ENCODE peak calls at places on chromosomes 13 and 19, in nine cellular contexts. X is uterus; K is fibroblast of lung; F is CD4-positive, alpha-beta memory T cell; D is ascending aorta; W is right cardiac atrium; J is heart right ventricle; C is mesendoderm; V is SK-N-SH. M is an unnamed sample.

GRCh38 chr13:27432612-27433210 is 8.3 kb downstream of the GTF3A start:
- DNase-seq in C (no peak), W (no peak), J (no peak), D (no peak), X (no peak), F (peak; percentile 72), V (no peak), K (no peak), M (no peak)

GRCh38 chr19:49887037-49887652 is 9.5 kb downstream of the IL4I1 start:
- DNase-seq in X (no peak), D (no peak), W (no peak), V (no peak), C (no peak), K (no peak), F (no peak), J (peak; percentile 20), M (no peak)

GRCh38 chr13:48806522-48806921 is 152.8 kb downstream of the CYSLTR2 start:
- DNase-seq in D (no peak), F (no peak), C (no peak), W (no peak), V (no peak), K (peak; percentile 36), X (no peak), J (no peak), M (no peak)

GRCh38 chr13:43268632-43269031 is 245.2 kb downstream of the DNAJC15 start:
- DNase-seq in C (no peak), D (no peak), K (no peak), F (no peak), J (no peak), V (no peak), W (no peak), X (no peak), M (no peak)

GRCh38 chr19:52669586-52669985 is 31.4 kb upstream of the ZNF83 start:
- DNase-seq in K (no peak), V (no peak), W (no peak), F (no peak), D (no peak), X (no peak), J (no peak), C (no peak), M (no peak)

GRCh38 chr13:101576452-101576851 is 124.0 kb downstream of the ITGBL1 start:
- DNase-seq in X (no peak), D (no peak), V (no peak), W (no peak), C (no peak), F (no peak), K (peak; percentile 61), J (no peak), M (no peak)

GRCh38 chr13:20706661-20707060 is 3.2 kb downstream of the IL17D start:
- DNase-seq in W (peak; percentile 7), X (no peak), D (no peak), F (no peak), C (no peak), J (no peak), K (no peak), V (no peak), M (no peak)

GRCh38 chr13:99416411-99417121 is 84.7 kb upstream of the TM9SF2 start:
- DNase-seq in V (no peak), C (no peak), W (no peak), D (no peak), K (no peak), F (no peak), J (no peak), X (no peak), M (no peak)

GRCh38 chr13:97853550-97853949 is 99.9 kb upstream of the IPO5 start:
- DNase-seq in K (peak; percentile 32), X (no peak), C (no peak), W (no peak), J (no peak), D (no peak), V (no peak), F (no peak), M (no peak)

GRCh38 chr13:63595811-63596210 is 2180.2 kb upstream of the PCDH20 start:
- DNase-seq in V (no peak), X (no peak), J (no peak), F (no peak), D (no peak), C (no peak), K (no peak), W (no peak), M (no peak)

GRCh38 chr19:55472463-55472862 is 4.0 kb upstream of the ZNF628 start:
- DNase-seq in C (peak; percentile 51), F (no peak), J (no peak), X (no peak), V (no peak), D (no peak), W (no peak), K (peak; percentile 90), M (no peak)

GRCh38 chr13:88068975-88069374 is 397.8 kb downstream of the SLITRK5 start:
- DNase-seq in K (no peak), J (no peak), X (no peak), W (no peak), D (no peak), V (no peak), C (peak; percentile 76), F (no peak), M (no peak)

GRCh38 chr13:87129602-87130300 is 541.4 kb upstream of the SLITRK5 start:
- DNase-seq in F (no peak), W (no peak), J (no peak), K (peak; percentile 49), D (no peak), V (no peak), X (no peak), C (peak; percentile 19), M (no peak)

GRCh38 chr13:51125495-51126226 is 14.6 kb upstream of the C13orf42 start:
- DNase-seq in K (peak; percentile 50), V (peak; percentile 73), X (peak; percentile 35), F (no peak), W (peak; percentile 28), J (peak; percentile 28), C (peak; percentile 85), D (no peak), M (peak; percentile 21)

GRCh38 chr19:1765904-1766799 is 12.8 kb downstream of the ONECUT3 start:
- DNase-seq in J (no peak), X (no peak), K (no peak), W (no peak), C (no peak), D (no peak), F (peak; percentile 30), V (no peak), M (no peak)

DNA sequence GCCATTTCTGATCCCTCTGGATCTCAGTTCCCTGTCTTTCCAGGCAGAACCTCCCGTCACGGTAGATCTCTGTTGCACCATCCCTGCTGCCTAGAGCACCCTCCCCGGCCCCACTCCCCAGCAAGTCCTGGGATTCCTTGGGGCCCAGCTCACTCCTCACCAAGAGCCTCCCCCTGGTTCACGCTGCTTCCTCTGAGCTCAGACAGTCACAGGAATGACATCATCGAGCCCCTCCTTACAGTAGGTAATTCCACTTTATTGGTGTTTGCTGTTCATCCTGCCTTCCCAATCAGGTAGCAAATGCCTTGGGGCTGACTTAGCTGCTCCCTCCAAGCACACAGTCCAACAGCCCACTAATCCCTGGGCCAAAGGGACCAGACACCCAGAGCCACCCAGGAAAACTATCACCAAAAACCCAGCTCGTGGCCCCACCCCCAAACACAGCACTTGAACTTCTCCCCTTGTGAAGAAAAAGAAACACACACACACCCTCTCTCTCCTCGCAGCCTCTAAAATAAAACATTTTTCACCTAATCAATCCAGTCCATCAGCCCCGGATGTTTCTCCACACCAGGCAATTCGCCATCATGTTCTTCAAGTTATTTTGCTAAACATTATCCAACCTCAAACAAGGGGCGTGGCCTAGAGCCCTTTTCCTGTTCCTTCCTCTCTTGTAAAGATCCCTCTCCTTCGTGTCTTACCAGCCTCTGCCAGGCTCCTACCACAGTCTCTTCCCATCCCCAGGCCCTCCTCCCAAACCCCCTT is 2.5 kb downstream of the NAPA start:
- DNase-seq in K (peak; percentile 5), D (no peak), C (no peak), V (no peak), X (peak; percentile 68), F (no peak), J (no peak), W (no peak), M (no peak)
- H3K4me1 ChIP-seq in K (peaks cover 31% of the 10 kb centered on the region), D (peaks cover 61% of the 10 kb centered on the region), C (no peaks in the 10 kb centered on the region), V (peaks cover 27% of the 10 kb centered on the region), X (peaks cover 25% of the 10 kb centered on the region), F (peaks cover 64% of the 10 kb centered on the region), J (peaks cover 77% of the 10 kb centered on the region), W (peaks cover 40% of the 10 kb centered on the region), M (peaks cover 82% of the 10 kb centered on the region)

GRCh38 chr13:75803175-75803611 is 167.1 kb downstream of the LMO7 start:
- DNase-seq in C (peak; percentile 77), F (no peak), D (no peak), J (no peak), V (no peak), X (no peak), W (no peak), K (no peak), M (no peak)
- H3K27ac ChIP-seq in C (no peak overlapping the region), F (no peak overlapping the region), D (peak overlapping the region; percentile 88), J (peak overlapping the region; percentile 93), V (no peak overlapping the region), X (no peak overlapping the region), W (peak overlapping the region; percentile 90), K (no peak overlapping the region), M (peak overlapping the region; percentile 88)

DNA sequence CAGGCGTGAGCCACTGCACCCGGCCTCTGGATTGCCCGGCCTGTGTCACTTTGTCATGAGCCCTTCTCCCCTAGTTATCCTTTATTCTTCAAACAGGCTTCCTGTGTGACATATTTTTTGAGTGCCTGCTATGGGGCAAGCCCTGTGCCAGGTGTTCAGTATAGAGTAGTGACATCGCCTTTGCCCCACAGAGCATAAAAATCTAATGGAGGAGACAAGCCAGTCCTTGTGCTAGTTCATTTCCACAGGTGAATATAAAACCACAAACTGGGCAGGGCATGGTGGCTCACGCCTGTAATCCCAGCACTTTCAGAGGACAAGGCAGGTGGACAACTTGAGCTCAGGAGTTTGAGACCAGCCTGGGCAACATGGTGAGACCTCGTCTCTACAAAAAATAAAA is 43.2 kb downstream of the BBC3 start:
- DNase-seq in F (no peak), C (no peak), X (no peak), J (no peak), V (no peak), K (no peak), D (no peak), W (no peak), M (no peak)
- H3K4me1 ChIP-seq in F (peaks cover 87% of the 10 kb centered on the region), C (peaks cover 9% of the 10 kb centered on the region), X (no peaks in the 10 kb centered on the region), J (peaks cover 35% of the 10 kb centered on the region), V (peaks cover 47% of the 10 kb centered on the region), K (peaks cover 7% of the 10 kb centered on the region), D (peaks cover 24% of the 10 kb centered on the region), W (peaks cover 8% of the 10 kb centered on the region), M (peaks cover 35% of the 10 kb centered on the region)

GRCh38 chr19:35013820-35014754 is 14.0 kb downstream of the GRAMD1A start:
- DNase-seq in K (no peak), X (no peak), W (no peak), C (no peak), F (peak; percentile 87), V (peak; percentile 27), J (no peak), D (no peak), M (no peak)

GRCh38 chr19:35017507-35017906 is 12.8 kb upstream of the SCN1B start:
- DNase-seq in D (no peak), K (no peak), W (no peak), X (no peak), F (peak; percentile 10), J (no peak), V (no peak), C (no peak), M (no peak)

GRCh38 chr19:35018379-35018778 is 11.9 kb upstream of the SCN1B start:
- DNase-seq in W (no peak), K (no peak), V (no peak), J (no peak), F (no peak), D (no peak), X (no peak), C (no peak), M (no peak)

GRCh38 chr19:35013047-35013819 is 13.1 kb downstream of the GRAMD1A start:
- DNase-seq in W (peak; percentile 78), C (peak; percentile 81), K (peak; percentile 47), V (peak; percentile 94), D (no peak), X (peak; percentile 67), F (peak; percentile 87), J (peak; percentile 81), M (peak; percentile 76)

GRCh38 chr19:35015576-35016351 is 14.5 kb upstream of the SCN1B start:
- DNase-seq in X (no peak), F (peak; percentile 37), V (peak; percentile 23), C (no peak), K (peak; percentile 67), D (no peak), J (no peak), W (no peak), M (no peak)
- H3K27ac ChIP-seq in X (no peak overlapping the region), F (no peak overlapping the region), V (no peak overlapping the region), C (no peak overlapping the region), K (no peak overlapping the region), D (no peak overlapping the region), J (no peak overlapping the region), W (no peak overlapping the region), M (no peak overlapping the region)